ENCODE peak calls at places on chromosome 11, in six cellular contexts. Y is COR-L47; W is cardiac muscle cell; U is CD8-positive, alpha-beta T cell; L is OCI-LY7; R is cardiac septum. Z is an unnamed sample.

GRCh38 chr11:120308081-120308480 is 17.0 kb upstream of the TLCD5 start:
- DNase-seq in Y (no peak), W (no peak), U (no peak), L (no peak), R (no peak), Z (no peak)

GRCh38 chr11:87127131-87127530 is 89.4 kb downstream of the TMEM135 start:
- DNase-seq in Y (peak), W (no peak), U (no peak), L (no peak), R (no peak), Z (no peak)

GRCh38 chr11:102546923-102547471 is 16.4 kb upstream of the MMP7 start:
- DNase-seq in Y (no peak), W (no peak), U (no peak), L (peak), R (no peak), Z (no peak)

GRCh38 chr11:112662554-112662953 is 298.7 kb upstream of the NCAM1 start:
- DNase-seq in Y (no peak), W (no peak), U (no peak), L (no peak), R (no peak), Z (no peak)

GRCh38 chr11:128157423-128158298 is 429.7 kb downstream of the ETS1 start:
- DNase-seq in Y (peak), W (peak), U (peak), L (peak), R (no peak), Z (peak)

GRCh38 chr11:2265396-2265795 is 5.0 kb downstream of the ASCL2 start:
- DNase-seq in Y (no peak), W (no peak), U (no peak), L (peak), R (peak), Z (no peak)

GRCh38 chr11:118049771-118050170 is 27.1 kb upstream of the TMPRSS4 start:
- DNase-seq in Y (no peak), W (no peak), U (no peak), L (no peak), R (peak), Z (no peak)

GRCh38 chr11:46554205-46555162 is 39.3 kb downstream of the AMBRA1 start:
- DNase-seq in Y (no peak), W (peak), U (no peak), L (no peak), R (no peak), Z (peak)

GRCh38 chr11:95536049-95536448 is 253.5 kb downstream of the FAM76B start:
- DNase-seq in Y (no peak), W (no peak), U (no peak), L (no peak), R (no peak), Z (peak)

GRCh38 chr11:57439786-57440185 is 12.9 kb upstream of the SLC43A3 start:
- DNase-seq in Y (no peak), W (no peak), U (no peak), L (no peak), R (peak), Z (no peak)

GRCh38 chr11:40513281-40513680 is 946.2 kb downstream of the LRRC4C start:
- DNase-seq in Y (no peak), W (no peak), U (no peak), L (no peak), R (no peak), Z (no peak)

GRCh38 chr11:104614117-104614716 is 284.0 kb downstream of the CASP12 start:
- DNase-seq in Y (no peak), W (no peak), U (no peak), L (no peak), R (no peak), Z (no peak)

GRCh38 chr11:2570841-2571597 is 126.2 kb downstream of the KCNQ1 start:
- DNase-seq in Y (no peak), W (no peak), U (no peak), L (no peak), R (peak), Z (no peak)

GRCh38 chr11:20275987-20276660 is 87.4 kb upstream of the HTATIP2 start:
- DNase-seq in Y (no peak), W (no peak), U (no peak), L (no peak), R (no peak), Z (no peak)

GRCh38 chr11:107999759-108000455 is 8.8 kb upstream of the CUL5 start:
- DNase-seq in Y (peak), W (peak), U (peak), L (peak), R (no peak), Z (peak)

GRCh38 chr11:130775306-130776043 is 140.8 kb downstream of the SNX19 start:
- DNase-seq in Y (no peak), W (no peak), U (no peak), L (no peak), R (no peak), Z (peak)